ENCODE peak calls at places on chromosomes 4 and X, in five cellular contexts. F is suprapubic skin, B is cardiac muscle cell, N is tibial artery, C is lung. P is an unnamed sample. For H3K9me3 and H3K4me1, the result is how much of the 10 kb centered on the place peaks cover.

GRCh38 chr4:22607382-22607781 is 85.4 kb upstream of the GBA3 start:
- DNase-seq in N (no peak), B (peak), F (no peak), C (peak), P (peak)

GRCh38 chrX:119455264-119455663 is 13.0 kb upstream of the SLC25A5 start:
- DNase-seq in F (no peak), N (no peak), C (no peak), B (no peak), P (no peak)

GRCh38 chr4:87896020-87896621 is 63.4 kb downstream of the MEPE start:
- DNase-seq in N (no peak), B (peak), F (no peak), C (peak), P (no peak)

GRCh38 chr4:4574792-4575191 is 32.9 kb upstream of the STX18 start:
- DNase-seq in B (peak), C (peak), F (no peak), N (no peak), P (peak)

GRCh38 chrX:18855919-18856644 is 127.8 kb downstream of the PHKA2 start:
- DNase-seq in C (no peak), F (no peak), B (peak), N (no peak), P (no peak)

GRCh38 chr4:55029838-55030503 is 95.4 kb downstream of the KDR start:
- DNase-seq in C (no peak), N (no peak), F (no peak), B (no peak), P (no peak)

GRCh38 chr4:66852843-66853242 is 692.5 kb downstream of the CENPC start:
- DNase-seq in C (no peak), F (no peak), B (peak), N (no peak), P (no peak)

GRCh38 chr4:76704133-76704881 is 193.6 kb downstream of the SOWAHB start:
- DNase-seq in F (no peak), C (peak), B (peak), N (no peak), P (no peak)

GRCh38 chr4:7978489-7978888 is 38.8 kb upstream of the AFAP1 start:
- DNase-seq in C (no peak), B (peak), F (no peak), N (no peak), P (no peak)

GRCh38 chr4:44446801-44447562 is 1.6 kb downstream of the KCTD8 start:
- DNase-seq in F (no peak), C (no peak), B (peak), N (no peak), P (peak)

GRCh38 chr4:87720094-87720691 is 70.1 kb downstream of the DMP1 start:
- DNase-seq in N (no peak), C (no peak), F (no peak), B (no peak), P (no peak)

GRCh38 chrX:9114245-9114644 is 80.3 kb upstream of the FAM9B start:
- DNase-seq in C (no peak), N (no peak), F (no peak), B (no peak), P (no peak)

GRCh38 chrX:1462110-1462509 is 9.4 kb upstream of the ASMTL start:
- DNase-seq in F (no peak), C (no peak), N (no peak), B (no peak), P (no peak)

GRCh38 chr4:168197926-168198325 is 105.6 kb downstream of the ANXA10 start:
- DNase-seq in C (no peak), B (peak), N (no peak), F (no peak), P (no peak)

GRCh38 chr4:98673978-98674377 is 15.6 kb upstream of the TSPAN5 start:
- DNase-seq in B (no peak), C (no peak), F (no peak), N (no peak), P (no peak)

GRCh38 chrX:16177260-16177659 is 10.0 kb downstream of the MAGEB17 start:
- DNase-seq in N (no peak), F (no peak), C (no peak), B (no peak), P (no peak)

GRCh38 chrX:73851014-73852009 is 288.3 kb downstream of the CHIC1 start:
- DNase-seq in B (no peak), C (peak), N (no peak), F (no peak), P (no peak)

GRCh38 chr4:108058685-108059440 is 69.2 kb downstream of the HADH start:
- DNase-seq in C (no peak), N (no peak), F (no peak), B (peak), P (no peak)

GRCh38 chr4:83054928-83055327 is 19.9 kb downstream of the COPS4 start:
- DNase-seq in C (no peak), F (no peak), B (peak), N (no peak), P (no peak)

GRCh38 chr4:141057582-141057981 is 75.7 kb downstream of the RNF150 start:
- DNase-seq in F (no peak), C (no peak), N (no peak), B (no peak), P (no peak)

GRCh38 chr4:177480796-177481195 is 38.6 kb upstream of the AGA start:
- DNase-seq in N (no peak), F (no peak), B (peak), C (no peak), P (no peak)

GRCh38 chrX:103215037-103215767 is at the start of gene BEX4:
- DNase-seq in C (peak), B (peak), F (peak), N (peak), P (peak)

GRCh38 chr4:7693237-7693608 is 246.4 kb downstream of the AFAP1 start:
- DNase-seq in B (no peak), F (no peak), C (no peak), N (no peak), P (no peak)

GRCh38 chr4:40626183-40626990 is 3.3 kb downstream of the RBM47 start:
- DNase-seq in N (no peak), B (peak), C (no peak), F (no peak), P (peak)

GRCh38 chr4:177302371-177303100 is 7.1 kb upstream of the NEIL3 start:
- DNase-seq in C (no peak), F (no peak), N (no peak), B (no peak), P (no peak)

GRCh38 chr4:5361968-5362367 is 310.7 kb downstream of the STK32B start:
- DNase-seq in F (no peak), C (no peak), B (peak), N (no peak), P (no peak)

GRCh38 chr4:83484500-83485431 is at the start of gene ABRAXAS1:
- DNase-seq in C (peak), B (peak), N (peak), F (peak), P (peak)

GRCh38 chr4:153641532-153641931 is 42.5 kb upstream of the TLR2 start:
- DNase-seq in F (no peak), B (no peak), N (no peak), C (no peak), P (no peak)

DNA sequence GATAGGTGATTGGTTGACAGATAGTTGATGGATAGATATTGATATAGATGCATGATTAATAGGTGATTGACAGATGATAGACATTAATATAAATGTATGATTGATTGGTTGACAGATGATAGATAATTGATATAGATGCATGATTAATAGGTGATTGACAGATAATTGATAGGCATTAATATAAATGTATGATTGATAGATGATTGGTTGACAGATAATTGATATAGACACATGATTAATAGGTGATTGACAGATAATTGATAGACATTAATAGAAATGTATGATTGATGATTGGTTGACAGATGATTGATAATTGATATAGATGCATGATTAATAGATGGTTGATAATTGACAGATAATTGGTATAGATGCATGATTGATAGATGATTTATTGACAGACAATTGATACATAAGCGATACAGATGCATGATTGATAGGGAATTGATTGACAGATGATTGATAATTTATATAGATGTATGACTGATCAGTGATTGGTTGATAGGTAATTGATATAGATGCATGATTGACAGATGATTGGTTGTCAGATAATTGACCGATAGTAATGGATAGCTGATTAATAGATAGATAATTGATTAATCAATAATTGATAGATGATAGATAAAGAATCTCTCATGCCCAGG is 44.9 kb upstream of the PPP2R3B start:
- DNase-seq in C (no peak), B (no peak), N (no peak), F (no peak), P (no peak)
- H3K9me3 ChIP-seq in C (under half), B (under half), N (under half), F (under half), P (under half)

GRCh38 chrX:153475751-153476281 is 5.4 kb upstream of the HAUS7 start:
- DNase-seq in F (no peak), N (no peak), B (no peak), C (no peak), P (no peak)

GRCh38 chrX:153474266-153474665 is 3.9 kb upstream of the HAUS7 start:
- DNase-seq in C (no peak), F (no peak), N (no peak), B (no peak), P (no peak)

GRCh38 chrX:153473126-153473525 is 2.8 kb upstream of the HAUS7 start:
- DNase-seq in F (no peak), B (no peak), C (no peak), N (no peak), P (no peak)

GRCh38 chrX:153476628-153477027 is 6.3 kb upstream of the HAUS7 start:
- DNase-seq in N (peak), F (no peak), B (peak), C (no peak), P (no peak)

DNA sequence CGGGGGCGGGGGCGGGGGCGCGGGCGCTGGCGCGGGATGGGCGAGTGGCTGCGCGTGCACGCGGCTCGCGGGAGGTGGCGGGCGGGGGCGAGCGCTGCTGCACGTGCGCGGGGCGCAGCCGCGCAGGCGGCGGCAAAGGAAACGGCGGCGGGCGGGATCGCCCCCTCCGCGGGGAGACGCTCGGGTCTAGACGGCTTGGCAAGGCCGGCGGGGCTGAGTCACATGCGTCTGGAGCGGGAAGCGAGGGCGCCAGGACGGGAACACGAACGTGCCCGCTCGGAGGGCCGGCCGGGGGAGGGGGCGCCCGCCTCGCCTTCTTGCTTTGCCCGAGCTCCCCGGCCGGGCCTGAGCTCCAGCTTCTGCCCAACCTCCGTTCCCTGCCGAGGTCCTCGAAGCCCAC is 4.3 kb upstream of the HAUS7 start:
- DNase-seq in F (no peak), C (peak), B (peak), N (peak), P (peak)
- H3K4me3 ChIP-seq in F (peak), C (no peak), B (no peak), N (peak), P (no peak)

GRCh38 chr4:17189322-17189721 is 290.9 kb upstream of the LDB2 start:
- DNase-seq in F (no peak), B (peak), C (no peak), N (no peak), P (no peak)

GRCh38 chr4:17186916-17187315 is 288.5 kb upstream of the LDB2 start:
- DNase-seq in C (no peak), N (no peak), F (no peak), B (no peak), P (no peak)

DNA sequence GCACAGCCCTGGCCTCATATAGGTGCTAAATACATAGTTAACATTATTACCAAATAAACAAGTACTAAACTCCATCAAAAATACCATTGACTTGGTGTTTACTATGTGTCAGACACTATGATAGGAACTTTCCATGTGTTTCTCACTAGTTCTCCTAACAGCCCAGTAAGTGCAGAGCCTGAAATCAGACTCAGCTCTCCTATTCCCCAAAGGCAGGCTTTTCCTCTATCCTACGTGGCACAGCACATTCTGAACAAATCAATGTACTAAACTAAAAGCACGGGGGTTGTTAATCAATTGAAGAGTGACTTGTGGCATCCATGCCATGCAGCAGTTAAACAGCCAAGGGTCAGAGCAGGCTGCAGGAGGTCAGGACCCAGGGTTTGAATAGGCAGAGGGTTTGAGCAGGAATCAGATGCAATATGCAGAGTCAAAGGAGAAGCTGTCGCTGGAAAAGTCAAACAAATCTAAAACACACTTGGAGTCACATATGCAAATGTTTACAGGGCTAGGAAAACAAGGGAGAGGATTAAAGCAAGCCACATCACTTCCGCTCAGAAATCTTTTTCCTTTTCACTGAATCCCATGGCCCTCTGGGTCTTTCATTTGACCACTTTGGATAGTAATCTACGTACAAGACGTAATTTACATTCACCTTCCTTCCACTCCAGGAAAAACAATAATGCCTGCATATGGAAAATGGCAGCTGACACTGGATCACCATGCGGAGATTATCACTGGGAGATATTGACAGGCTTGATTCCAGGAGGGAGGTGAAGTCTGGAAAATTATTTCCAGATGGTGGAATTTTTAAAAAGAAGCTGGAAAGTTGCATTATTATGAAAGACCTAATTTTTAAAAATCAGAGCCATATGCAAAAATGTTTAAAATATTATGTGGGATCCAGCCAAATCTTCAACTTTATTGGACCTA is 289.9 kb upstream of the LDB2 start:
- DNase-seq in N (no peak), F (no peak), C (no peak), B (no peak), P (no peak)
- H3K4me1 ChIP-seq in N (under half), F (under half), C (under half), B (under half), P (under half)

DNA sequence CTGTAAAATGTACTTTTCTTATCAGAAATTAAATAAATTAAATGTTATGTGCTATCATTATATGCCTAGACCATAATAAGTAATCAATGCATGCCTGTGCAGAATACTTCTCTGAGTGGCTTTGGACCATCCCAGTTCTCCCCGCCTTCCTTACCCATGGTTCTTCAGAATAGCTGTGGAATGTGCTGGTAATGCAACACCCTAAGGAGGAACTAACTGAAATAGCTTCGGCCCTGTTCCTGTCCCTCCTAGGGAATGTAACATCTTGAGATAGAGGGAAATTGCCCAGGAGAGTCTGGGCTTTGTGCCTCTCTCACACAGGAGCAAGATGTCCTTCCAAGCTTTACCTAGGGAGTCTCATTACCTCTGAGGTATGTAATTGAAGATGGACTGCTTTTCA is 693.6 kb upstream of the HS3ST1 start:
- DNase-seq in B (no peak), C (no peak), N (no peak), F (no peak), P (no peak)
- H3K9me3 ChIP-seq in B (under half), C (under half), N (under half), F (under half), P (under half)

DNA sequence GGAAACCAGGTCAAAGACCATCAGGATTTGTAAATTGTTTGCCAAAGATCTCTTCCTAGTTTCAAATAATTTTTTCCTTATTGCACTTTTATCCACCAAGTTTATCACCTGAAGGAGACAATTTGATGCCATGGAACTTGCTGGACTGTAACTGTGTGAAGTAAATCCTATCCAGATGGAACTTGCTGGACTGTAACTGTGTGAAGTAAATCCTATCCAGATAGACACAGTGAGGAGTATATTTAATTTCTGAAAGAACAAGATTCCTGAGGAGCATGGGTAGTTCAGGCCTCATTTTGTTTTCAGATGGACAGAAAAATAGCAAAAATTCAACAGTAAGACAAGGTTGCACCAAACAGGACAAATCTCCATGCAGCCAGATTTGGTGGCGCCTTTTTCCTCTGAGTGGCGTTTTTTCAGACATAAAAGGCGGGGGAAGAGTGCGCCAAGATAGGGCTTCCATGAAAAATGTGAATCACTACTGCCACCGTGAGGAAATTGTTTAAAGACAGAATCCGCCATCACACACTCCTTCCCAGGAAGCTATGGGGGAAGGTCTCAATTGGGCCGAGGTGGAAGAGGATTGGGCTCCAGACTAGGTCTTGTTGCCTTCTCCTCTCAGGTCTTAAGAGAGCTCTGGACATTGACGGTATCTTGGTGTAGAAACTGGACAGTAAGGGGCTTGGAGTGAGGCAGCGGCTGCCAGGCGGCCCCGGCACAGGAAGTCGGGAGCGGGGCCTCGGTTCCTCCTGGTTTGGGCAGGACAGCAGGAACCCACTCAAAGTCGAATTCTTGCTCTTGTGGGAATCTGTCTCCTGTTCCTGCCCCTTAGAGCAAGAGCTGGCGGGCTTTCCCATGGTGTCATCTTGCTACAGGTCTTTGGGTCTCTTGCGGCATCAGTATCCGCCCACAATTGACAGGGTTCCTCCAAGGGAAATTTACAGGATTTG is 234.7 kb downstream of the OR13H1 start:
- DNase-seq in F (no peak), B (no peak), C (peak), N (no peak), P (no peak)
- H3K4me3 ChIP-seq in F (no peak), B (no peak), C (peak), N (no peak), P (no peak)

GRCh38 chr4:2484169-2484568 is 15.3 kb downstream of the RNF4 start:
- DNase-seq in C (no peak), F (no peak), B (no peak), N (no peak), P (no peak)
- H3K4me1 ChIP-seq in C (under half), F (half or more), B (under half), N (under half), P (half or more)

GRCh38 chr4:29553842-29554241 is 1166.3 kb upstream of the PCDH7 start:
- DNase-seq in B (no peak), N (no peak), C (no peak), F (no peak), P (no peak)

GRCh38 chr4:29551813-29552212 is 1168.4 kb upstream of the PCDH7 start:
- DNase-seq in N (no peak), B (no peak), F (no peak), C (no peak), P (no peak)

DNA sequence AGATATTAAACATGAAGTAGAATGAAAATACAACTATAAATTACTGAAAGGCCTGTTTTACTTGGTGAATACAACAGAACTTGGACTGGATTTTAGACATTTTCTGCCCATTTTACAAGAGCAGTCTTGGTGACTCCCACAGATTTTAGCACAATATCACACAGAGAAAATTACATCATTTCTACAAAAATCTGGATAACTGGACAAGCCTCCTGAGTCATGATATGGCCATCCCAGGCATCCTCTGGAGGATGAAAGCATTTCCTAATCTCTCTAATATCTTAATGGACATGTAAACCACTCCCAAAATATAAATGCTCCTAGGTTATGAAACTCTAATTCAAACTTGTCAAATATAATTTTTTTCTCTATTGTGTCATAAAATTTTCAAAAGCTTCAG is 1170.9 kb upstream of the PCDH7 start:
- DNase-seq in N (no peak), C (no peak), B (no peak), F (no peak), P (no peak)
- H3K9me3 ChIP-seq in N (under half), C (under half), B (under half), F (under half), P (under half)

P was measured in thyroid gland.